ENCODE peak calls at places on chromosomes 1 and 21, in four cellular contexts. D, X, E and R are unnamed samples.
A peak's percentile ranks its signal among the peaks of the same experiment; 100 is the strongest.

GRCh38 chr1:213987422-213987875 is 324 bp upstream of the PROX1 start:
- DNase-seq in D (no peak), X (no peak), E (no peak), R (no peak)

GRCh38 chr1:45265244-45265643 is 58.8 kb upstream of the ZSWIM5 start:
- DNase-seq in D (no peak), X (no peak), E (no peak), R (no peak)

GRCh38 chr1:155479205-155479604 is 83.4 kb downstream of the ASH1L start:
- DNase-seq in D (no peak), X (no peak), E (no peak), R (peak; percentile 10)

GRCh38 chr1:194043984-194044755 is 857.8 kb upstream of the B3GALT2 start:
- DNase-seq in D (no peak), X (no peak), E (no peak), R (no peak)

GRCh38 chr1:22414244-22414751 is 37.4 kb upstream of the ZBTB40 start:
- DNase-seq in D (no peak), X (peak; percentile 41), E (no peak), R (no peak)

GRCh38 chr1:221711156-221711577 is 30.7 kb downstream of the DUSP10 start:
- DNase-seq in D (no peak), X (no peak), E (no peak), R (no peak)

GRCh38 chr1:161987303-161987702 is 36.4 kb downstream of the OLFML2B start:
- DNase-seq in D (no peak), X (no peak), E (no peak), R (no peak)

GRCh38 chr1:20248954-20249612 is 41.6 kb upstream of the VWA5B1 start:
- DNase-seq in D (no peak), X (no peak), E (peak; percentile 3), R (no peak)

GRCh38 chr1:1876335-1876935 is 14.5 kb downstream of the GNB1 start:
- DNase-seq in D (no peak), X (no peak), E (no peak), R (no peak)

GRCh38 chr1:116273042-116273783 is 99.8 kb upstream of the ATP1A1 start:
- DNase-seq in D (no peak), X (no peak), E (no peak), R (no peak)

GRCh38 chr1:235878082-235878781 is 11.5 kb upstream of the LYST start:
- DNase-seq in D (no peak), X (no peak), E (no peak), R (no peak)

GRCh38 chr1:152962876-152963415 is 7.5 kb upstream of the SPRR4 start:
- DNase-seq in D (no peak), X (no peak), E (no peak), R (no peak)

GRCh38 chr1:94543003-94543402 is 1.4 kb upstream of the F3 start:
- DNase-seq in D (no peak), X (no peak), E (no peak), R (peak; percentile 28)

GRCh38 chr1:108610073-108610472 is 50.2 kb downstream of the EEIG2 start:
- DNase-seq in D (no peak), X (no peak), E (no peak), R (no peak)

GRCh38 chr1:159949123-159949522 is 3.7 kb upstream of the IGSF9 start:
- DNase-seq in D (no peak), X (peak; percentile 16), E (no peak), R (no peak)

GRCh38 chr1:152110860-152111514 is 4.3 kb downstream of the TCHH start:
- DNase-seq in D (no peak), X (no peak), E (no peak), R (peak; percentile 61)

GRCh38 chr1:10063878-10064277 is 31.1 kb downstream of the UBE4B start:
- DNase-seq in D (no peak), X (no peak), E (no peak), R (no peak)

GRCh38 chr1:3310718-3311400 is 143.6 kb upstream of the ARHGEF16 start:
- DNase-seq in D (no peak), X (no peak), E (no peak), R (no peak)

GRCh38 chr1:60699304-60699703 is 383.1 kb upstream of the NFIA start:
- DNase-seq in D (no peak), X (no peak), E (no peak), R (no peak)

GRCh38 chr1:24849653-24850295 is 80.3 kb downstream of the RUNX3 start:
- DNase-seq in D (no peak), X (peak; percentile 51), E (no peak), R (peak; percentile 41)

GRCh38 chr1:35660581-35661473 is 19.5 kb upstream of the PSMB2 start:
- DNase-seq in D (no peak), X (peak; percentile 65), E (no peak), R (no peak)

GRCh38 chr1:99751877-99752504 is 14.4 kb downstream of the FRRS1 start:
- DNase-seq in D (no peak), X (no peak), E (peak; percentile 73), R (no peak)

GRCh38 chr1:243939167-243939848 is 89.3 kb upstream of the AKT3 start:
- DNase-seq in D (no peak), X (peak; percentile 44), E (no peak), R (peak; percentile 23)

GRCh38 chr1:161080391-161081150 is 8.8 kb downstream of the NECTIN4 start:
- DNase-seq in D (no peak), X (no peak), E (no peak), R (no peak)

GRCh38 chr1:147177611-147178370 is 5.5 kb upstream of the PRKAB2 start:
- DNase-seq in D (no peak), X (no peak), E (no peak), R (no peak)

GRCh38 chr1:154446292-154446691 is 41.1 kb downstream of the IL6R start:
- DNase-seq in D (no peak), X (no peak), E (no peak), R (no peak)

GRCh38 chr1:32801096-32801713 is 16.0 kb downstream of the YARS1 start:
- DNase-seq in D (no peak), X (no peak), E (no peak), R (no peak)

GRCh38 chr1:48692235-48692634 is 84.5 kb downstream of the BEND5 start:
- DNase-seq in D (no peak), X (no peak), E (no peak), R (no peak)

GRCh38 chr1:23403038-23403336 is 21.6 kb downstream of the TCEA3 start:
- DNase-seq in D (no peak), X (peak; percentile 59), E (no peak), R (peak; percentile 36)

GRCh38 chr1:155873860-155874259 is 14.5 kb downstream of the SYT11 start:
- DNase-seq in D (no peak), X (no peak), E (no peak), R (no peak)

GRCh38 chr1:1358433-1359201 is at the start of gene MXRA8:
- DNase-seq in D (no peak), X (peak; percentile 92), E (no peak), R (no peak)

GRCh38 chr1:45608475-45609156 is 15.2 kb downstream of the CCDC17 start:
- DNase-seq in D (no peak), X (no peak), E (no peak), R (peak; percentile 53)

GRCh38 chr1:116724765-116725375 is 29.4 kb upstream of the CD2 start:
- DNase-seq in D (no peak), X (peak; percentile 88), E (no peak), R (peak; percentile 63)

GRCh38 chr1:100622037-100622436 is 84.1 kb downstream of the GPR88 start:
- DNase-seq in D (no peak), X (no peak), E (no peak), R (no peak)

GRCh38 chr1:30785181-30785580 is 27.6 kb upstream of the LAPTM5 start:
- DNase-seq in D (no peak), X (no peak), E (no peak), R (no peak)

GRCh38 chr1:30783244-30783915 is 25.8 kb upstream of the LAPTM5 start:
- DNase-seq in D (no peak), X (peak; percentile 81), E (no peak), R (peak; percentile 63)

GRCh38 chr1:30780409-30780808 is 22.8 kb upstream of the LAPTM5 start:
- DNase-seq in D (no peak), X (no peak), E (no peak), R (no peak)

GRCh38 chr1:30781906-30782305 is 24.3 kb upstream of the LAPTM5 start:
- DNase-seq in D (no peak), X (no peak), E (no peak), R (no peak)

GRCh38 chr1:30782361-30783243 is 25.0 kb upstream of the LAPTM5 start:
- DNase-seq in D (peak; percentile 88), X (peak; percentile 88), E (no peak), R (peak; percentile 69)
- TF ChIP-seq SPI1 in D (no peak), X (peak; percentile 39), E (no peak), R (no peak)

GRCh38 chr21:27649746-27650145 is 682.9 kb upstream of the ADAMTS5 start:
- DNase-seq in D (no peak), X (no peak), E (no peak), R (no peak)
- TF ChIP-seq POLR2AphosphoS5 in D (no peak), X (no peak), E (no peak), R (no peak)

GRCh38 chr1:186286615-186287317 is 88.3 kb downstream of the TPR start:
- DNase-seq in D (no peak), X (no peak), E (no peak), R (no peak)

GRCh38 chr1:186295980-186296379 is 79.1 kb downstream of the TPR start:
- DNase-seq in D (no peak), X (no peak), E (no peak), R (no peak)

GRCh38 chr1:186292875-186293274 is 82.2 kb downstream of the TPR start:
- DNase-seq in D (no peak), X (no peak), E (no peak), R (no peak)

GRCh38 chr1:186289943-186290560 is 85.0 kb downstream of the TPR start:
- DNase-seq in D (no peak), X (no peak), E (no peak), R (no peak)
- TF ChIP-seq SPI1 in D (no peak), X (no peak), E (no peak), R (no peak)

DNA sequence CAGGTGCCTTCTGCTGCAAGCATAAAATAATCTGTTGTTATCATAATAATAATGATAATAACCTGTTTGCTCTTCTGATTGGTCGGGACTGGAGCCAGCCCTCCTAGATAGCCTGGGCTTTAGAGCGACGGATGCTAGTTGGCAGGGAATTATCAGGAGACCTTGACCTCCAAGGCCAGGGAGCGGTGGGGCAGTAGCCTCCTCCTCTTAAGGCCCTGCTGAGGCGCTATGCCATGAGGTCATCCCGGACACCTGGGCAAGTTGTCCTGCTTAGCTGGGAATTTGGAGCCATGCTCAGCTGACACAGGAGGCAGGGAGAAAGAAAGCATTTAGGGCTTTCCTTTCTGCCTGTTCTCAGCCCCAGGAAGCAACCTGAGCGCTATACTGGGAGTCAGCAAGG is 15.6 kb downstream of the C1orf115 start:
- DNase-seq in D (no peak), X (no peak), E (no peak), R (no peak)
- TF ChIP-seq POLR2AphosphoS5 in D (no peak), X (no peak), E (no peak), R (no peak)

DNA sequence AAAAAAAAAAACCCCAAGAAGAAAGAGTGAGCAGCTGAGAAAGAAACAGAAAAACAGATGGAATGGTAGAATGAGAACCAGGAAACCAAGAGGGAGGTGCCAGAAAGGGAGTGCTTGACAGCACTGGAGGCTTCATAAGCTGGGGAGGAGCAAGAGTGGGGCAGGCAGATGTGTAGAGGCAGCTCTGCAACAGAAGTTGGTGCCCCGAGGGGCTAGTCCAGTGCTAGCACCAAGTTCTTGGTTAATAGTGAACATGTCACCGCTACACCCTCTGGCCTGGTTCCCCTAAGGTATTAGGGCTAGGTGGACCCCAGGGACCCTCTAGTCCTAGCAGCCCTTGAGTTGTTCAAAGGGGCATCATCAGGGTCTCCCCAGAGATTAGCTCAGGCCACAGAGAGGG is 98.0 kb downstream of the TGFBR3 start:
- DNase-seq in D (no peak), X (no peak), E (no peak), R (no peak)
- TF ChIP-seq SPI1 in D (no peak), X (no peak), E (no peak), R (no peak)